ENCODE peak calls at places on chromosome 9, in seven cellular contexts. R is heart right ventricle; P is pancreas; B is left ventricle myocardium inferior; U is sigmoid colon; A is stomach; F is effector memory CD4-positive, alpha-beta T cell. X is an unnamed sample.

GRCh38 chr9:121246821-121247511 is 21.0 kb upstream of the GSN start:
- DNase-seq in R (peak), P (no peak), B (no peak), U (no peak), A (no peak), F (no peak), X (no peak)

GRCh38 chr9:116633444-116633843 is 53.7 kb upstream of the TRIM32 start:
- DNase-seq in R (peak), P (no peak), B (no peak), U (no peak), A (no peak), F (no peak), X (no peak)

GRCh38 chr9:70003786-70004185 is 39.9 kb upstream of the MAMDC2 start:
- DNase-seq in R (no peak), P (no peak), B (no peak), U (no peak), A (no peak), F (no peak), X (no peak)

GRCh38 chr9:95947118-95947517 is 71.6 kb downstream of the ERCC6L2 start:
- DNase-seq in R (no peak), P (no peak), B (no peak), U (no peak), A (no peak), F (no peak), X (no peak)

GRCh38 chr9:97309260-97309659 is 1.8 kb downstream of the CCDC180 start:
- DNase-seq in R (no peak), P (no peak), B (no peak), U (no peak), A (no peak), F (no peak), X (no peak)

GRCh38 chr9:111851536-111851935 is 45.1 kb upstream of the UGCG start:
- DNase-seq in R (no peak), P (no peak), B (no peak), U (no peak), A (no peak), F (no peak), X (no peak)

GRCh38 chr9:70303268-70303667 is 44.5 kb downstream of the SMC5 start:
- DNase-seq in R (no peak), P (no peak), B (no peak), U (no peak), A (no peak), F (no peak), X (no peak)

GRCh38 chr9:121218357-121219027 is 16.8 kb upstream of the RAB14 start:
- DNase-seq in R (no peak), P (no peak), B (no peak), U (no peak), A (no peak), F (no peak), X (no peak)

GRCh38 chr9:115650768-115651167 is 502.8 kb upstream of the PAPPA start:
- DNase-seq in R (no peak), P (no peak), B (no peak), U (no peak), A (no peak), F (no peak), X (no peak)

GRCh38 chr9:9108641-9109040 is 1309.1 kb upstream of the DMAC1 start:
- DNase-seq in R (no peak), P (no peak), B (no peak), U (no peak), A (no peak), F (no peak), X (no peak)

GRCh38 chr9:128099932-128100491 is 27.5 kb downstream of the PTGES2 start:
- DNase-seq in R (peak), P (peak), B (no peak), U (no peak), A (no peak), F (no peak), X (no peak)

GRCh38 chr9:469672-470040 is 255.0 kb downstream of the DOCK8 start:
- DNase-seq in R (peak), P (peak), B (peak), U (peak), A (peak), F (no peak), X (peak)

GRCh38 chr9:36486933-36487481 is 85.7 kb upstream of the MELK start:
- DNase-seq in R (peak), P (peak), B (peak), U (peak), A (peak), F (peak), X (no peak)

GRCh38 chr9:91611582-91611981 is 187.9 kb upstream of the NFIL3 start:
- DNase-seq in R (no peak), P (no peak), B (no peak), U (no peak), A (no peak), F (no peak), X (no peak)

GRCh38 chr9:6356904-6357303 is 28.7 kb downstream of the TPD52L3 start:
- DNase-seq in R (no peak), P (no peak), B (no peak), U (no peak), A (no peak), F (no peak), X (no peak)

GRCh38 chr9:138024831-138025291 is 147.3 kb downstream of the CACNA1B start:
- DNase-seq in R (no peak), P (no peak), B (no peak), U (peak), A (peak), F (no peak), X (no peak)

GRCh38 chr9:96413312-96414221 is 4.6 kb downstream of the ZNF367 start:
- DNase-seq in R (peak), P (no peak), B (no peak), U (no peak), A (no peak), F (no peak), X (no peak)

GRCh38 chr9:105040462-105040861 is 112.5 kb upstream of the ABCA1 start:
- DNase-seq in R (no peak), P (no peak), B (no peak), U (no peak), A (no peak), F (no peak), X (no peak)

GRCh38 chr9:76374702-76375543 is 19.3 kb downstream of the RFK start:
- DNase-seq in R (peak), P (peak), B (peak), U (peak), A (peak), F (no peak), X (no peak)

GRCh38 chr9:111832428-111832827 is 37.7 kb upstream of the SHOC1 start:
- DNase-seq in R (no peak), P (no peak), B (no peak), U (no peak), A (no peak), F (no peak), X (no peak)

GRCh38 chr9:120579750-120580590 is at the start of gene CDK5RAP2:
- DNase-seq in R (peak), P (peak), B (peak), U (peak), A (peak), F (peak), X (peak)

GRCh38 chr9:99060621-99061020 is 44.3 kb upstream of the TGFBR1 start:
- DNase-seq in R (no peak), P (no peak), B (no peak), U (no peak), A (no peak), F (no peak), X (no peak)

GRCh38 chr9:22008662-22009562 is at the start of gene CDKN2B:
- DNase-seq in R (peak), P (peak), B (peak), U (peak), A (peak), F (peak), X (peak)

GRCh38 chr9:112554516-112554915 is 67.9 kb downstream of the KIAA1958 start:
- DNase-seq in R (no peak), P (no peak), B (no peak), U (no peak), A (no peak), F (no peak), X (no peak)

GRCh38 chr9:10062629-10063395 is 550.0 kb downstream of the PTPRD start:
- DNase-seq in R (no peak), P (no peak), B (no peak), U (no peak), A (no peak), F (no peak), X (no peak)

GRCh38 chr9:78354324-78354973 is 57.5 kb downstream of the PSAT1 start:
- DNase-seq in R (no peak), P (no peak), B (no peak), U (no peak), A (no peak), F (no peak), X (no peak)

GRCh38 chr9:21778300-21778699 is 24.1 kb upstream of the MTAP start:
- DNase-seq in R (no peak), P (no peak), B (no peak), U (no peak), A (no peak), F (no peak), X (no peak)

GRCh38 chr9:120775859-120776258 is 17.4 kb downstream of the FBXW2 start:
- DNase-seq in R (no peak), P (no peak), B (no peak), U (no peak), A (no peak), F (no peak), X (no peak)

GRCh38 chr9:98538203-98538602 is 170.5 kb downstream of the GABBR2 start:
- DNase-seq in R (no peak), P (no peak), B (no peak), U (no peak), A (no peak), F (no peak), X (no peak)

GRCh38 chr9:17688834-17689233 is 110.0 kb downstream of the SH3GL2 start:
- DNase-seq in R (no peak), P (no peak), B (no peak), U (no peak), A (no peak), F (no peak), X (no peak)

GRCh38 chr9:113915817-113916474 is 39.8 kb downstream of the ZNF618 start:
- DNase-seq in R (no peak), P (no peak), B (no peak), U (no peak), A (no peak), F (no peak), X (no peak)

DNA sequence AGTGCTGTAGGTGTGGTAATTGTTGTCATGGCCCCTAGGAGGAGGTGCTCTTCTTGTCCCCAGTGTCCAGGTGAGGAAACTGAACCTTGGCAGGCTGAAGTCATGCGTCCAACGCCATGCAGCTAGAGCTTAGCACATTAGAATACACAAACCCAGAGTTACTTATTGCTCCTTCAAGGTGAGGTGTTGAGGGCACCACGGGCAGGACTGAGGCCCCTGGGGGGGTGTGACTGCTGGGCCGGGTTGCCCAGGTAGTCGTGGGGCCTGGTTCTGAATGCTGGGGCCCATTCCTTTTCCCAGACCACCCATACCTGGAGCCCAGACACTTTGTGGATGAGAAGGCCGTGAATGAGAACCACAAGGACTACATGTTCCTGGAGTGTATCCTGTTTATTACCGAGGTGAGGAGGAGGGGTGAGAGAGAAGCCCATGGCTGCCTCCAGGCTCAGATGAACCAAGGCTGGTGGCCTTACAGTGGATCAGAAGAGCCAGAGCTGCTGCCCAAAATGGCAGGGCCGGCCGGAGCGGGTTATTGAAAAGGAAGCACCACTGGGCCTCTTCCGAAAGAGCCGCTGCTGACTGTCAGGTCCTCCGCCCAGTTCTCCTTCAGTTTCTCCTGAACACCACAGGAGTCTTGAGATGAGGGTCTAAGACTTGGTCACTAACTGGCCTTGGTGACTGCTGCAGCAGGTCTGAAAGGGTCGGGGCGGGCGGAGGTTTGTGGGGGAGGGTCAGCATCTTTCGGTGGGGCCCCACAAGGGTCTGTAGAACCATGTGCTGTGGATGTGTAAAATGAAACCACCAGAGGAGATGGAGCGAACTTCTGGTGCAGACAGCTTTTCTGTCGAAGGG is 26.3 kb downstream of the PTPA start:
- DNase-seq in R (no peak), P (no peak), B (no peak), U (no peak), A (no peak), F (no peak), X (no peak)
- H3K27ac ChIP-seq in R (peak), P (peak), B (peak), U (peak), A (peak), F (no peak), X (peak)

GRCh38 chr9:135104761-135105160 is 17.3 kb downstream of the OLFM1 start:
- DNase-seq in R (no peak), P (no peak), B (no peak), U (no peak), A (no peak), F (no peak), X (no peak)

GRCh38 chr9:135105938-135106491 is 18.5 kb downstream of the OLFM1 start:
- DNase-seq in R (peak), P (peak), B (no peak), U (no peak), A (no peak), F (no peak), X (no peak)

GRCh38 chr9:135106551-135107270 is 19.2 kb downstream of the OLFM1 start:
- DNase-seq in R (no peak), P (peak), B (no peak), U (no peak), A (no peak), F (no peak), X (no peak)

GRCh38 chr9:135103931-135104639 is 16.6 kb downstream of the OLFM1 start:
- DNase-seq in R (no peak), P (no peak), B (no peak), U (no peak), A (no peak), F (no peak), X (no peak)

DNA sequence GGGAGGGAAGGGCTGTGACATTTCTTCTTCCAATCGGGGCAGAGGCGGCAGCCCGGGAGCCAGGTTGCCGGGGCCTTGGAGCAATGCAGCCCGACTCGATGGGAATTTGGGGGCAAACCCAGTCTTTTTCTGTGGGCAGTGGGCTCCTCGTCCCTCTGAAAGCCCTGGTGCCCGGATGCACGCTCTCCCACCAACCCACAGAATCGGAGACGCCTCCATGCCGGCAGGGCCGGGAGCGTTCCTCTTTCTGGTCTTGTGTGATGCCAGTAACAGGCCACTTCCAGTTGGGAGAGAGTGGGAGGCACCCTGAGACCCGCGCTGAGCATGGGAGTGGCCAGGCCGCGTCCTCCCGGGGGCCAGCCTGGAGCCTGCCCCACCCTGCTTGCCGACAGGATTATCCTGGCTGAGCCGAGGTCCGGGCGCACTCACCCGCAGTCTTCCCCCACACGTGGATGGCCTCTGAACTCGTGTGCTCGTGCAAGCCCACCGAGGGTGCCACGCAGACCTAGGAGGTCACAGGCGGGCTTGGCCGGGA is 17.8 kb downstream of the OLFM1 start:
- DNase-seq in R (no peak), P (peak), B (no peak), U (no peak), A (no peak), F (no peak), X (no peak)
- H3K27ac ChIP-seq in R (no peak), P (no peak), B (no peak), U (no peak), A (no peak), F (no peak), X (no peak)

GRCh38 chr9:109047259-109047658 is 34.0 kb upstream of the CTNNAL1 start:
- DNase-seq in R (no peak), P (no peak), B (no peak), U (no peak), A (no peak), F (no peak), X (no peak)

GRCh38 chr9:109052416-109052815 is 39.1 kb upstream of the CTNNAL1 start:
- DNase-seq in R (no peak), P (no peak), B (no peak), U (no peak), A (no peak), F (no peak), X (no peak)

GRCh38 chr9:109048822-109049221 is 35.5 kb upstream of the CTNNAL1 start:
- DNase-seq in R (no peak), P (no peak), B (no peak), U (no peak), A (no peak), F (no peak), X (no peak)

GRCh38 chr9:109051733-109052132 is 38.4 kb upstream of the CTNNAL1 start:
- DNase-seq in R (no peak), P (no peak), B (no peak), U (no peak), A (no peak), F (no peak), X (no peak)

GRCh38 chr9:109050444-109050843 is 37.1 kb upstream of the CTNNAL1 start:
- DNase-seq in R (no peak), P (no peak), B (no peak), U (no peak), A (no peak), F (no peak), X (no peak)
- H3K27ac ChIP-seq in R (no peak), P (no peak), B (no peak), U (no peak), A (no peak), F (no peak), X (no peak)

DNA sequence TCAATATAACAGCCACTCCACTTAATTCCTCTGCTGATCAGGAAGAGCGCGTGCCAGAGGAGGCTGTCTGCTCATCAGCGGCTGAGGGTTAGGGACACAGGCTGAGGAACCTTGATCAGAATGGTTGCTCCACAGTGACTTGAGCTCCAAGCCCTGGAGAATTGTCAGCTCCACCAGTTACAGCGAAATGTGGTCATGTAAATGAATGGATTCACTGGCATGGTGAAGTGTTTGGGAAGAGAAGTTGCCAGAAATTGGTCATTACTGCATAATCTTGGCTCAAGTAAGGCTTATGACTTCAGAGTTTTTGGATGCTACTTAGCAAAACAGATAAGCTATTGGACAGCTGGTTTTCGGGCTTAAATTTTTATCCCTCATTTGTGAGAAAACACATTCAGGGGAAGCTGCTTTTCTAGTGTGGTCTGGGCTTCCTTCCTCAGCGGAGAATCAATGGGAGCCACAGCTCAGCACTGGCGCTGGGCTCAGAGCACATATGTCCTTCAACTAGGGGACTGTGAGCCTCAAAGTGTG is 65.0 kb downstream of the PRRT1B start:
- DNase-seq in R (peak), P (no peak), B (no peak), U (peak), A (no peak), F (no peak), X (peak)
- H3K27ac ChIP-seq in R (peak), P (no peak), B (peak), U (peak), A (no peak), F (no peak), X (peak)

GRCh38 chr9:74887041-74887980 is at the start of gene TRPM6:
- DNase-seq in R (peak), P (peak), B (peak), U (peak), A (peak), F (no peak), X (no peak)

GRCh38 chr9:74887981-74888370 is 255 bp upstream of the TRPM6 start:
- DNase-seq in R (no peak), P (no peak), B (no peak), U (no peak), A (no peak), F (no peak), X (no peak)
- H3K27ac ChIP-seq in R (peak), P (peak), B (peak), U (no peak), A (no peak), F (no peak), X (no peak)

GRCh38 chr9:134416385-134417022 is 90.2 kb downstream of the RXRA start:
- DNase-seq in R (no peak), P (no peak), B (no peak), U (no peak), A (no peak), F (no peak), X (no peak)

GRCh38 chr9:134415026-134415425 is 88.8 kb downstream of the RXRA start:
- DNase-seq in R (no peak), P (no peak), B (no peak), U (no peak), A (no peak), F (no peak), X (no peak)

GRCh38 chr9:134413112-134413715 is 87.0 kb downstream of the RXRA start:
- DNase-seq in R (no peak), P (no peak), B (no peak), U (no peak), A (no peak), F (no peak), X (no peak)

GRCh38 chr9:134412298-134412711 is 86.0 kb downstream of the RXRA start:
- DNase-seq in R (no peak), P (no peak), B (no peak), U (no peak), A (no peak), F (no peak), X (no peak)

GRCh38 chr9:134413890-134414731 is 87.9 kb downstream of the RXRA start:
- DNase-seq in R (peak), P (no peak), B (peak), U (peak), A (peak), F (no peak), X (no peak)
- H3K27ac ChIP-seq in R (peak), P (no peak), B (peak), U (peak), A (no peak), F (no peak), X (peak)

DNA sequence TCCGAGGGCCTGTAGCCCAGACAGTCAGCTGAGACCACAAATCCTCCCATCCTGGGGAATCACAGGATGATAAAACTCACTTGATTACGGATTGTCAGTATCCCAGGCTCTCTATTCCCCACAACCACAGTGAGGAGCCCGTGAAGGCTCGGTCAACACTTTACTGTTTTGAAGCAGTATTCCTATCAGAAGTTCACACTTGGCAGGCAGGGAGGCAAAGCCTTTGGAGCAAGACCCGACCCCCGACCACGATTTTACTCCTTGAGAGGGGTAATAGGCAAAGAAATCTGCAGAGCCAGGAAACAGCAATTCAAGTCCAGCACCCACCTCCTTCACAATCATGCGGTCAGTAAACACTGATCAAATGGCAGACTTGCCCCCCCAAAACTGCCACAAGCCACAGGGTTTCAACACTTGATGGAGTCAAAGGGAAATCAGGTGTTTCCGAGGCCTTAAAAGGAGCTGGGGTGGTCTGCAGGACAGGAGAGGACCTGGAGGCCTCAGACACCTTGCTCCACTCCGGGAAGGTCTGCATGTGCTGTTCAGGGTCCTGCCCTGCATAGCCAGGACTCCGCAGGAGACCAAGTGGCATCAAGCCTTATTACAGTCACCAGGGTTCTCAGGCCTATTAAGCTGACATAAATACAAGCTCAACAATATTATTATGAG is 25.2 kb downstream of the BICD2 start:
- DNase-seq in R (no peak), P (no peak), B (no peak), U (no peak), A (no peak), F (no peak), X (no peak)
- H3K27ac ChIP-seq in R (peak), P (no peak), B (peak), U (peak), A (no peak), F (no peak), X (peak)